ENCODE peak calls at places on chromosomes 13 and 19, in five cellular contexts. E is activated CD4-positive, CD25-positive, alpha-beta regulatory T cell treated with anti-CD3 and anti-CD28 coated beads, Interleukin-2, amount 50 U/mL, for 72 hours; O is stimulated activated CD4-positive, alpha-beta T cell treated with anti-CD3 and anti-CD28 coated beads, Interleukin-4, amount 100 ng/mL, for 48 hours; I is globus pallidus; T is NCI-H1417 treated with DMSO at 0.1 percent for 48 hours. N is an unnamed sample.

GRCh38 chr19:2636897-2637683 is 65.4 kb downstream of the GNG7 start:
- DNase-seq in E (peak), O (peak), I (peak), T (no peak), N (no peak)

GRCh38 chr19:13817018-13817614 is 21.9 kb downstream of the ZSWIM4 start:
- DNase-seq in E (no peak), O (no peak), I (no peak), T (no peak), N (no peak)

GRCh38 chr19:43699506-43700367 is 16.1 kb upstream of the IRGC start:
- DNase-seq in E (no peak), O (no peak), I (no peak), T (no peak), N (no peak)

GRCh38 chr13:90686438-90686837 is 661.0 kb upstream of the MIR17HG start:
- DNase-seq in E (no peak), O (no peak), I (no peak), T (no peak), N (no peak)

GRCh38 chr13:86710013-86710412 is 910.8 kb upstream of the SLITRK6 start:
- DNase-seq in E (no peak), O (no peak), I (no peak), T (no peak), N (no peak)

GRCh38 chr13:78589206-78589605 is 14.1 kb downstream of the POU4F1 start:
- DNase-seq in E (no peak), O (no peak), I (no peak), T (no peak), N (peak)

GRCh38 chr13:20241593-20241992 is 9.5 kb upstream of the GJB6 start:
- DNase-seq in E (no peak), O (no peak), I (no peak), T (no peak), N (no peak)

GRCh38 chr13:52599037-52599852 is 43.0 kb upstream of the HNRNPA1L2 start:
- DNase-seq in E (no peak), O (no peak), I (no peak), T (peak), N (no peak)

GRCh38 chr13:98105929-98106336 is 37.0 kb upstream of the FARP1 start:
- DNase-seq in E (no peak), O (no peak), I (no peak), T (no peak), N (no peak)

GRCh38 chr13:20503088-20504083 is 22.3 kb downstream of the CRYL1 start:
- DNase-seq in E (no peak), O (no peak), I (no peak), T (no peak), N (no peak)

GRCh38 chr13:93462151-93462550 is 235.5 kb downstream of the GPC6 start:
- DNase-seq in E (no peak), O (no peak), I (no peak), T (no peak), N (no peak)

GRCh38 chr19:39539165-39539518 is 819 bp downstream of the EID2 start:
- DNase-seq in E (no peak), O (no peak), I (no peak), T (no peak), N (no peak)

GRCh38 chr19:33988601-33989000 is 183.7 kb upstream of the LSM14A start:
- DNase-seq in E (no peak), O (no peak), I (no peak), T (no peak), N (no peak)

GRCh38 chr19:39351537-39352037 is 9.4 kb downstream of the SAMD4B start:
- DNase-seq in E (no peak), O (peak), I (no peak), T (no peak), N (no peak)

GRCh38 chr13:20024706-20025105 is 66.2 kb downstream of the ZMYM2 start:
- DNase-seq in E (no peak), O (no peak), I (no peak), T (no peak), N (no peak)

GRCh38 chr13:101397742-101398141 is 18.6 kb downstream of the NALCN start:
- DNase-seq in E (no peak), O (no peak), I (no peak), T (no peak), N (no peak)

GRCh38 chr13:79056706-79057105 is 349.3 kb downstream of the RBM26 start:
- DNase-seq in E (no peak), O (no peak), I (no peak), T (no peak), N (no peak)

GRCh38 chr13:40191186-40191980 is 475.1 kb downstream of the FOXO1 start:
- DNase-seq in E (no peak), O (no peak), I (peak), T (no peak), N (no peak)

GRCh38 chr13:48798180-48798579 is 144.5 kb downstream of the CYSLTR2 start:
- DNase-seq in E (no peak), O (no peak), I (no peak), T (no peak), N (no peak)

GRCh38 chr13:42274386-42275097 is 2.6 kb downstream of the AKAP11 start:
- DNase-seq in E (no peak), O (no peak), I (no peak), T (no peak), N (no peak)